ENCODE peak calls at places on chromosomes 2 and 18, in four cellular contexts. D, Y, Q and B are unnamed samples.

GRCh38 chr2:239245872-239246701 is 154.7 kb downstream of the HDAC4 start:
- DNase-seq in D (no peak), Y (no peak), Q (no peak), B (no peak)

GRCh38 chr2:46163031-46163430 is 134.2 kb upstream of the EPAS1 start:
- DNase-seq in D (no peak), Y (no peak), Q (no peak), B (peak; percentile 63)

GRCh38 chr2:127721978-127722355 is 20.7 kb downstream of the SFT2D3 start:
- DNase-seq in D (no peak), Y (no peak), Q (no peak), B (no peak)

GRCh38 chr18:12532661-12533060 is 124.9 kb downstream of the PRELID3A start:
- DNase-seq in D (no peak), Y (no peak), Q (no peak), B (no peak)

GRCh38 chr2:226862623-226863022 is 26.8 kb downstream of the RHBDD1 start:
- DNase-seq in D (no peak), Y (no peak), Q (peak; percentile 51), B (no peak)

GRCh38 chr2:19857806-19858205 is 44.0 kb downstream of the TTC32 start:
- DNase-seq in D (no peak), Y (no peak), Q (no peak), B (peak; percentile 58)

GRCh38 chr2:169619946-169620345 is 35.8 kb downstream of the PPIG start:
- DNase-seq in D (no peak), Y (no peak), Q (no peak), B (no peak)

GRCh38 chr2:69305712-69306611 is 81.1 kb downstream of the GFPT1 start:
- DNase-seq in D (peak; percentile 20), Y (no peak), Q (no peak), B (peak; percentile 28)

GRCh38 chr2:167136876-167137579 is 248.7 kb downstream of the XIRP2 start:
- DNase-seq in D (no peak), Y (no peak), Q (no peak), B (no peak)

GRCh38 chr18:36814994-36815393 is 13.8 kb downstream of the TPGS2 start:
- DNase-seq in D (no peak), Y (peak; percentile 65), Q (no peak), B (no peak)

GRCh38 chr2:114684404-114684803 is 242.0 kb downstream of the DPP10 start:
- DNase-seq in D (no peak), Y (no peak), Q (no peak), B (no peak)

GRCh38 chr2:54771166-54771565 is 47.7 kb downstream of the EML6 start:
- DNase-seq in D (no peak), Y (no peak), Q (no peak), B (no peak)

GRCh38 chr2:12412898-12413305 is 303.8 kb upstream of the TRIB2 start:
- DNase-seq in D (no peak), Y (no peak), Q (peak; percentile 57), B (peak; percentile 11)

GRCh38 chr18:79056827-79057367 is 12.3 kb upstream of the ATP9B start:
- DNase-seq in D (no peak), Y (no peak), Q (no peak), B (no peak)

GRCh38 chr2:40716879-40717278 is 265.0 kb upstream of the SLC8A1 start:
- DNase-seq in D (peak; percentile 49), Y (no peak), Q (no peak), B (no peak)

GRCh38 chr2:72034353-72035095 is 113.1 kb downstream of the CYP26B1 start:
- DNase-seq in D (no peak), Y (no peak), Q (no peak), B (no peak)

GRCh38 chr2:195498176-195498575 is 158.8 kb upstream of the SLC39A10 start:
- DNase-seq in D (peak; percentile 33), Y (no peak), Q (no peak), B (peak; percentile 65)

GRCh38 chr18:57942493-57942892 is 101.5 kb upstream of the NEDD4L start:
- DNase-seq in D (no peak), Y (no peak), Q (no peak), B (peak; percentile 4)

GRCh38 chr2:227125506-227125905 is 38.5 kb downstream of the COL4A4 start:
- DNase-seq in D (peak; percentile 31), Y (peak; percentile 6), Q (no peak), B (no peak)

GRCh38 chr18:62106271-62106670 is 80.6 kb downstream of the PIGN start:
- DNase-seq in D (no peak), Y (no peak), Q (no peak), B (no peak)

GRCh38 chr18:76567835-76568445 is 72.9 kb upstream of the ZNF516 start:
- DNase-seq in D (no peak), Y (no peak), Q (no peak), B (no peak)

GRCh38 chr2:239380831-239381708 is 19.8 kb downstream of the HDAC4 start:
- DNase-seq in D (no peak), Y (no peak), Q (peak; percentile 35), B (no peak)

GRCh38 chr2:156434461-156435291 is 1.5 kb upstream of the GPD2 start:
- DNase-seq in D (peak; percentile 21), Y (no peak), Q (no peak), B (no peak)

GRCh38 chr2:204691911-204692510 is 146.7 kb downstream of the PARD3B start:
- DNase-seq in D (peak; percentile 86), Y (peak; percentile 27), Q (no peak), B (peak; percentile 76)

GRCh38 chr2:190947711-190948251 is 66.2 kb downstream of the STAT1 start:
- DNase-seq in D (peak; percentile 75), Y (no peak), Q (peak; percentile 45), B (peak; percentile 70)

GRCh38 chr2:43084699-43085091 is 141.7 kb downstream of the ZFP36L2 start:
- DNase-seq in D (no peak), Y (no peak), Q (no peak), B (peak; percentile 19)

GRCh38 chr2:8517850-8518480 is 163.9 kb upstream of the ID2 start:
- DNase-seq in D (no peak), Y (no peak), Q (no peak), B (no peak)

GRCh38 chr2:222671259-222672067 is at the start of gene MOGAT1:
- DNase-seq in D (no peak), Y (no peak), Q (no peak), B (no peak)

GRCh38 chr18:32383040-32383819 is 87.5 kb downstream of the GAREM1 start:
- DNase-seq in D (peak; percentile 79), Y (no peak), Q (no peak), B (no peak)

GRCh38 chr2:101558740-101559508 is 84.0 kb upstream of the RFX8 start:
- DNase-seq in D (no peak), Y (no peak), Q (no peak), B (no peak)

GRCh38 chr2:240831594-240832204 is 11.7 kb upstream of the KIF1A start:
- DNase-seq in D (no peak), Y (no peak), Q (no peak), B (no peak)

GRCh38 chr2:196725218-196725617 is 74.3 kb downstream of the GTF3C3 start:
- DNase-seq in D (no peak), Y (no peak), Q (no peak), B (no peak)

GRCh38 chr18:46462523-46462922 is 194.5 kb downstream of the LOXHD1 start:
- DNase-seq in D (no peak), Y (no peak), Q (no peak), B (no peak)

GRCh38 chr2:18209934-18210639 is 331.6 kb downstream of the KCNS3 start:
- DNase-seq in D (peak; percentile 67), Y (no peak), Q (no peak), B (no peak)

GRCh38 chr18:56168049-56168781 is 470.2 kb downstream of the TXNL1 start:
- DNase-seq in D (peak; percentile 15), Y (no peak), Q (no peak), B (no peak)

GRCh38 chr2:14633031-14633430 is 514 bp downstream of the LRATD1 start:
- DNase-seq in D (no peak), Y (no peak), Q (no peak), B (no peak)

GRCh38 chr2:88683160-88684021 is 8.1 kb upstream of the RPIA start:
- DNase-seq in D (peak; percentile 19), Y (peak; percentile 66), Q (no peak), B (peak; percentile 15)

DNA sequence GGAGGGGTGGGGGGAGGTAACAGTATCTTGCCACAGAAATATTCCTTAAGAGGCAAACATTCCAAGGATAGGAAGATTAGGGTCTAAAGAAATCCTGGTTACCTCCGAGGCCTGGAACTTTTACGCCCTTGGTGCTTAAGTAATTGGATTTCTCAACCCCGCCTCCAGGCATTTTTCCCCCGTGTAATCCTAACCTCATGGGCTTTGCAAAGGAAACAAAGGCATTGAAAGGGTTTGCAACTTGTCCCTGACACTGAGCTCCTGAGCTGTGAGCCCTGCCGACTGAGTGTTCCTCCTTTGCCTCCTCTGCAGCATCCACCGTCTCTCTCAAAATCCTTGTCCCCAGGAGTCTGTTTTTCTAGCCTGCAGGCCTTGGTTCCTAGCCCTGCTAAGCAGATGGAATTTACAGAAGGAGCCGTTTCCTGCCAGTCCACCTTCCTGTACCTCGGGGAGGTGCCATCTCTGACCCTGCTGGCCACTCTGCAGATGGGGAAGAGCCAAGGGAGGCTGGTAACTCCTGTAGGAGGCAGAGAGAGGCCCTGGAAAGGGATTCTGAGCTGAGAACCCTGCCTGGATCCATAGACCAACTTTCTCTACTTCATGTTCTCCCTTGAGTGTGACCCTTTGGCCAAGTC is 24.2 kb downstream of the TET3 start:
- DNase-seq in D (no peak), Y (no peak), Q (no peak), B (no peak)
- TF ChIP-seq MAX in D (no peak), Y (no peak), Q (no peak), B (no peak)

GRCh38 chr18:6413554-6414117 is 1.1 kb downstream of the L3MBTL4 start:
- DNase-seq in D (no peak), Y (no peak), Q (no peak), B (no peak)
- TF ChIP-seq MYC in D (no peak), Y (no peak), Q (no peak), B (no peak)

GRCh38 chr2:33511141-33511540 is 34.7 kb downstream of the RASGRP3 start:
- DNase-seq in D (no peak), Y (no peak), Q (no peak), B (no peak)

GRCh38 chr2:33509908-33510588 is 33.6 kb downstream of the RASGRP3 start:
- DNase-seq in D (no peak), Y (no peak), Q (no peak), B (no peak)

GRCh38 chr2:33512112-33512511 is 35.7 kb downstream of the RASGRP3 start:
- DNase-seq in D (no peak), Y (no peak), Q (no peak), B (no peak)

GRCh38 chr2:33513480-33513879 is 37.0 kb downstream of the RASGRP3 start:
- DNase-seq in D (no peak), Y (no peak), Q (no peak), B (no peak)

GRCh38 chr2:33510589-33510968 is 34.1 kb downstream of the RASGRP3 start:
- DNase-seq in D (no peak), Y (no peak), Q (no peak), B (no peak)
- TF ChIP-seq MAX in D (no peak), Y (no peak), Q (no peak), B (no peak)

DNA sequence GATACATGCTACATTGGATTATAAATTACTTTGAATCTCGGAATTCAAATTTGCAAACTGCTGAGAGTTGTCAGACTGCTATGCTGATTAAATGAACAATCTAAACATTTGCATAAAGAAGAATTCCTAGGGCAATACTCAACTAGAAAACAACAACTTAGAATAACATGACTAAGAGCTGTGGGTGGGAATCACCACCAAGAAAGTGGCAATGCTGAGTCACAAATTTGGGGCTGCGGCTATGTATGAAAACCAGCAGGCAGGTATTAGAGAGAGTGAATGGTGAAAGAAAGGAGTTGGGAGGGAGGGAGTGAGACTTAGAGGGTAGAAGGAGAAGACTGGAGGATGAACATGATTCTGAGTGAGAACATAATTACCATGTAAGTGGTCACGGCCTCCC is 559.5 kb downstream of the PIK3C3 start:
- DNase-seq in D (no peak), Y (no peak), Q (no peak), B (no peak)
- TF ChIP-seq MYC in D (no peak), Y (no peak), Q (no peak), B (no peak)

GRCh38 chr2:175418224-175418843 is 236.8 kb upstream of the ATP5MC3 start:
- DNase-seq in D (no peak), Y (peak; percentile 47), Q (no peak), B (peak; percentile 54)
- TF ChIP-seq MAX in D (no peak), Y (no peak), Q (no peak), B (no peak)